ENCODE peak calls at places on chromosomes 12 and 14, in five cellular contexts. T, I, Q, K and N are unnamed samples.

GRCh38 chr12:51689972-51690371 is 98.9 kb downstream of the SCN8A start:
- DNase-seq in Q (no peak), K (no peak), T (no peak), I (no peak), N (no peak)

GRCh38 chr14:94044476-94045091 is 18.4 kb downstream of the OTUB2 start:
- DNase-seq in I (peak; percentile 2), Q (no peak), K (no peak), T (no peak), N (no peak)

GRCh38 chr14:68820119-68820518 is 27.3 kb upstream of the ZFP36L1 start:
- DNase-seq in I (no peak), K (no peak), Q (no peak), T (no peak), N (no peak)

GRCh38 chr14:56112781-56113180 is 5.4 kb upstream of the PELI2 start:
- DNase-seq in Q (no peak), T (no peak), I (no peak), K (no peak), N (no peak)

GRCh38 chr14:59254146-59254910 is 65.9 kb downstream of the DAAM1 start:
- DNase-seq in T (peak; percentile 17), I (peak; percentile 62), K (peak; percentile 97), Q (peak; percentile 96), N (peak; percentile 8)

GRCh38 chr14:76863724-76864407 is 37.7 kb downstream of the LRRC74A start:
- DNase-seq in K (no peak), I (peak; percentile 23), T (no peak), Q (no peak), N (no peak)

GRCh38 chr12:69511469-69511868 is 41.3 kb downstream of the FRS2 start:
- DNase-seq in I (no peak), K (no peak), T (no peak), Q (no peak), N (no peak)

GRCh38 chr14:36091096-36091495 is 85.4 kb downstream of the PTCSC3 start:
- DNase-seq in K (peak; percentile 94), T (peak; percentile 5), Q (peak; percentile 96), I (no peak), N (peak; percentile 55)

GRCh38 chr12:6961695-6962284 is 8.7 kb downstream of the PHB2 start:
- DNase-seq in K (peak; percentile 79), I (peak; percentile 85), Q (peak; percentile 77), T (peak; percentile 90), N (peak; percentile 90)

GRCh38 chr14:103398427-103399195 is 13.4 kb downstream of the MARK3 start:
- DNase-seq in Q (peak; percentile 56), I (no peak), T (no peak), K (peak; percentile 40), N (no peak)

GRCh38 chr12:110369992-110370391 is 33.5 kb downstream of the ANAPC7 start:
- DNase-seq in Q (no peak), K (no peak), I (no peak), T (no peak), N (no peak)

DNA sequence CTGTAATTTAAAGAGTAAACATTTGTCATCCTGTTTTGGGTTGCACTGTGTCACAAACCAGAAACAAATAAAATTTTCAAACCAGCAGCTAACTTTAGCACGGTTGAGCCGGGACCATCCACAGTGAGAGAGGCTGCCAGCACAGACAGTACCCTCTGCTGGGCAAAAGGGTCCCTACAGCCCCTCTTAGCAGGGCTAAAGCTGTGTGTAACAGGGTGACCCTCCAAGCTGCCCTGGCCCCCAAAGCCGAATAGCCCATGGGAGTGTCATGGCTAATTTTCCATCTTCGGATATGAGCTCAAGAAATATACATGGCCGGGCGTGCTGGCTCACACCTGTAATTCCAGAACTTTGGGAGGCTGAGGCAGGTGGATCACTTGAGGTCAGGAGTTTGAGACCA is 157.1 kb upstream of the GRIN2B start:
- DNase-seq in T (peak; percentile 1), I (no peak), K (no peak), Q (no peak), N (peak; percentile 27)
- TF ChIP-seq CTCF in T (peak; percentile 19), I (no peak), K (no peak), Q (no peak), N (peak; percentile 51)

GRCh38 chr12:123433615-123434014 is 2.9 kb downstream of the RILPL2 start:
- DNase-seq in Q (no peak), I (no peak), K (no peak), T (no peak), N (no peak)
- H3K4me3 ChIP-seq in Q (no peak overlapping the region), I (no peak overlapping the region), K (no peak overlapping the region), T (no peak overlapping the region), N (no peak overlapping the region)

DNA sequence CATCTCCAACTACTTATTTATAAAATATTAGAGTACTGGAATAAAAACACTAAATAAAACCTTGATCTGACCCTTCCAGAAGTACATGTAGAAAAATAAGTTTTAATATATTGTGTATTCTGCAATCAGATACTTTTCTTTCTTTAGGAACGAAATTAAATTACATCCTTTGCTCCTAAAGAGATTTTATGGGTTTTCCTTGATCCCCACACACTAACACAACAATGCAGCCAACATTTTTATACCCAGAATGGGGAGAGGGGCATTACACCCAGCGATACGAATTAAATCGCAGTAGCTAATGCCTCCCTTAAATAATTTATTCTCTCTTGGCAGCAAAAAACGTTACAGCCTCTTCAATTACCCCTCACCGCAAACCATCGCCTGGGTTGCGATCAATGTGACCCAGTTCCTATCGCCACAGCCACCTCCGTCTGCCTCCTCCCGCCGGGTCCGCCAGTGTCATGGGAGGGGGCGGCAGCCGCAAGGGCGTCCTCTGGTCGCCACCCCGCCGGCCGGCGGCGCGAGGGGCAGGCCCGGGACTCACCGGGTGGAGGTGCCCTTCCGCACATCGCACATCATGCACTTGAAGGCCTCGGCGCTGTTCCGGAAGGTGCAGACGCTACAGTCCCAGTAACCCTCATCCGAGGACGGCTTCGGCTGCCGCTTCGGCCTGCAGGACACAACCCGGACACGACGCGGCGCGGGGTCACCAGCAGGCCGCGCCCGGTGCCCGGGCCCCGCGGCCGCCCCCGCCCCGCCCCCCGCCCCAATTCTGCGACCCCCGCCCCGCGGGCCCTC is 796 bp downstream of the YAF2 start:
- DNase-seq in T (peak; percentile 83), I (peak; percentile 82), K (peak; percentile 73), Q (peak; percentile 68), N (peak; percentile 88)
- TF ChIP-seq CTCF in T (peak; percentile 79), I (peak; percentile 36), K (peak; percentile 43), Q (no peak), N (peak; percentile 45)

DNA sequence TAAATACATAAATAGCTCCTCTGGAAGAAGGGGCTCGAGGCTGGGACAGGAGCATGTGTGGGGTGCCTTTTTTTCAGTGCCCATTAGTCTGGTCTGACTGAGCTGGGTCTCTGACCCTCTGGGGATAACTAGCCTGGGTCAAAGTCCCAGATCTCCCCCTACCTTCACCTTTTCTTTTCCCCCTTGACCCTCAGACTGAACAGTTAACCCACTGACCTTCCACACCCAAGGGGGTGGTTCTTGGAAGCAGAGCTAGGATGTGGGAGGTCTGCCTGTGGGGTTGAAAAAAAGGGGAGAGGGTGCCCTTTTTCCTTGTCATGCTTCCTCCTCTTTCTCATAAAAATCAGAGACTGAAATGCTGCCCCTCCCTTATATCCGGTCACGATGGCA is 925 bp upstream of the GLI1 start:
- DNase-seq in I (no peak), Q (no peak), K (no peak), T (no peak), N (no peak)
- H3K4me3 ChIP-seq in I (peak overlapping the region; percentile 37), Q (peak overlapping the region; percentile 79), K (peak overlapping the region; percentile 70), T (peak overlapping the region; percentile 62), N (peak overlapping the region; percentile 77)

GRCh38 chr14:24308342-24309124 is 756 bp upstream of the CIDEB start:
- DNase-seq in K (no peak), Q (no peak), T (no peak), I (no peak), N (no peak)
- TF ChIP-seq CTCF in K (no peak), Q (no peak), T (no peak), I (peak; percentile 2), N (no peak)

DNA sequence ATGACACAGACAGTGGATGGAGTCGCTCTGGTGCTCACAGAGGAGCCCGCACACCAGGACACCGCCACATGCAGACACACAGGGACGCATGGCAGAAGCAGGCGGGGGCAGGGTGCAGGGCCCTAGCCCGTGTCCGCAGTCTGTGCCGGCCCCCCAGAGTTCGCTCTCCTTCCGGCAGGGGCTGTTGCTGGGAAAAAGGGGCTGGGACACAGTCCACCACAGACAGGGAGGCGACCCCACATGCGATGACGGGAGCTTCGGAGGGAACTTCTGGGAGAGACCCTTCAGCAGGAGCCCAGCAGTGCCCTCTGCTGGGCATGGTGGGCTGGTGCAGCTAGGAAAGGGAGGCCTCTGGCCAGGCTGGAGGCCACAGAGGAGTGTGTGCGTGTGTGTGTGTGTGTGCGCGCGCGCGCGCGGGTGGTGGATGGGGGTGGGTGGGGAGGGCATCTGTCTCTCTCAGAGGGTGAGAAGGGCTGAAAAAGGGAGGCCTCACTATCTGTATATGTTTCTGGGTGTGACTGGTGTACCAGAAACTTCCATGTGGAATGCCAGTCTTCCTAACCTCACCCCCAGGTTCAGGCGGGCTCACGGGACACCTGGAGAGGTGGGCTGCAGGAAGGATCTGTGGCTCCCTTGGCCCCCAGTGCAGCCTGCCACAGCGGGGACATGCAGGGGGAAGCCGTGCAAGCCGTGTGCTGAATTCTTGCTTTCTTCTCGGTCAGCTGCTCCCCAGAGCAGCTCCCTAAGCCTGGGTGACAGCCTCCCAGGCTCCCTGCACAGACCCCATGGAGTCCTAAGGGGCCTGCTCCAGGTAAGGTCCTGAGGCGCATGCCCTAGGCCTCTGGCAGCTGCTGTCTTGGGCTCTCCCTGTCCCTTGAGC is 60.7 kb downstream of the PLEKHG3 start:
- DNase-seq in I (peak; percentile 79), Q (peak; percentile 65), T (peak; percentile 66), K (peak; percentile 76), N (peak; percentile 93)
- H3K4me3 ChIP-seq in I (no peak overlapping the region), Q (no peak overlapping the region), T (no peak overlapping the region), K (no peak overlapping the region), N (peak overlapping the region; percentile 55)

GRCh38 chr12:24025153-24025798 is 75.8 kb upstream of the SOX5 start:
- DNase-seq in I (no peak), Q (peak; percentile 21), K (peak; percentile 16), T (peak; percentile 27), N (no peak)

DNA sequence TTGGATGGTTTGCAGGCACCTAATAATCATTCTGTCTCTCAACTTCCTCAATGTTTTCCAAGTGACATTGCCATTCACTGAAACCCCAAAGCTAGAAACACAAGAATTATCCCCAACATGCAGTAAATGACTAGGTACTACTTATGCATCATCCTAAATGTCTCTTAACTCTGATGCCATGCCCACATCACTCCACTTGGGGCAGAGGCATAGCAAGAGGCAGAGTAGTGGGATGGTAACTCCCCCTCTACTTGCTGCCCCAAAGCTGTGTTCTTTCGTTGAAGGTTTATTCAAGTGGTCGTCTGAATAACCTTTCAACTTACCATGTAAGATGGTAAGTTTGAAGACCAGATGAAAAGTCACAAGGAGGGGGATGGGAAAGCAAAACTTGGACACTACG is 77.9 kb upstream of the SOX5 start:
- DNase-seq in K (no peak), I (no peak), Q (no peak), T (no peak), N (no peak)
- TF ChIP-seq CTCF in K (no peak), I (no peak), Q (peak; percentile 13), T (no peak), N (peak; percentile 11)

DNA sequence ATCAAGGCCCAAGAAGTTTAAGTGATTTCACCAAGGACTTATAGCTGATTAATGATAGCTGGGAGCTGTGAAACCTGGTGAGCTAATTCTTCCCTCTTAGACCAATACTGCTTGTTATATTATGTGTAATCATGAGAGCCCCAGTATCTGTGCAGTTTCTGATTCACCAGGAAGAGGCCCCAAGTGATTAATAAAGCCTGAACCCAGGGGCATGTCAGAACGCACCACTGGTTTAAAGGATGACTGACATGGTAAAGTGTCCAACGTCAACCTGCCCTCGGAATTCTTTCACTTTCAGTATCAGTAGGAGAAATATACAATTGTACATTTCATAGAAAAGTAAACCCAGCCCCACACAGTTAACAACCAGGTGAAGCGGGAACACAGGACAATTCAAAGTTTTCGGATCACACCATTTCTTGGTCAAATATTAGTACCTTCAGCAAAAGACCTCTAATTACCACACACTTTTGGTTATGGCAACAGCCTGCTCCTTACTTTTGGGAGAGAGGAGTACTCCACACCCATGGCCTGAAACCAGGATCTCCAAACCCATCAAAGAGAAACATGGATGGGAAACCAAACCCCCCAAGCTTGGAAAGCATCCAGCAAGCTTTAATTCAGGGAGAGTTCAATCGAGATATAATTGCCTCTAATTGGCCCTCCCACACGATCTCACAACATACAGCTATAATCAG is 28.5 kb downstream of the TMCC3 start:
- DNase-seq in K (peak; percentile 37), T (no peak), I (peak; percentile 32), Q (peak; percentile 80), N (no peak)
- H3K4me3 ChIP-seq in K (no peak overlapping the region), T (no peak overlapping the region), I (peak overlapping the region; percentile 12), Q (no peak overlapping the region), N (no peak overlapping the region)